ENCODE peak calls at places on chromosomes 13 and 19, in ten cellular contexts. D, U, G, A, W, I, Z, N, E and P are unnamed samples.

GRCh38 chr19:3243851-3244700 is 19.6 kb downstream of the CELF5 start:
- DNase-seq in D (no peak), Z (no peak), A (no peak), W (peak; percentile 22), E (no peak), N (peak; percentile 18), U (no peak), G (peak; percentile 23), I (peak; percentile 56), P (peak; percentile 75)

GRCh38 chr19:15378529-15379082 is 981 bp downstream of the AKAP8 start:
- DNase-seq in Z (no peak), G (no peak), W (peak; percentile 39), N (peak; percentile 34), E (peak; percentile 45), A (no peak), U (peak; percentile 60), I (peak; percentile 52), D (no peak), P (peak; percentile 22)

GRCh38 chr19:4034048-4035017 is 26.8 kb downstream of the PIAS4 start:
- DNase-seq in W (no peak), A (no peak), E (no peak), G (no peak), U (no peak), Z (no peak), I (no peak), D (no peak), N (no peak), P (no peak)

GRCh38 chr19:18450021-18450933 is 12.3 kb upstream of the ISYNA1 start:
- DNase-seq in N (no peak), D (no peak), U (no peak), W (no peak), I (no peak), E (no peak), Z (no peak), G (no peak), A (no peak), P (no peak)

GRCh38 chr13:44249439-44249838 is 124.2 kb upstream of the SERP2 start:
- DNase-seq in I (peak; percentile 90), G (peak; percentile 47), N (no peak), A (peak; percentile 43), U (peak; percentile 49), Z (no peak), E (peak; percentile 71), D (no peak), W (no peak), P (no peak)

GRCh38 chr13:62019858-62020257 is 604.2 kb upstream of the PCDH20 start:
- DNase-seq in Z (no peak), W (no peak), A (no peak), G (no peak), E (no peak), I (no peak), U (no peak), N (no peak), D (no peak), P (no peak)

GRCh38 chr13:94705081-94705751 is 7.1 kb downstream of the SOX21 start:
- DNase-seq in A (no peak), I (no peak), U (no peak), G (no peak), Z (no peak), W (no peak), N (no peak), D (no peak), E (no peak), P (no peak)

GRCh38 chr19:5131866-5132561 is 163.1 kb downstream of the KDM4B start:
- DNase-seq in D (no peak), I (no peak), Z (no peak), W (no peak), A (no peak), G (no peak), E (no peak), N (no peak), U (no peak), P (no peak)

GRCh38 chr13:109400192-109400591 is 386.2 kb downstream of the IRS2 start:
- DNase-seq in I (no peak), A (no peak), W (no peak), G (no peak), D (no peak), E (peak; percentile 22), Z (no peak), U (no peak), N (no peak), P (peak; percentile 12)

GRCh38 chr13:110645750-110646149 is 30.4 kb downstream of the NAXD start:
- DNase-seq in G (no peak), N (no peak), D (no peak), I (no peak), A (no peak), E (no peak), Z (no peak), U (no peak), W (no peak), P (no peak)

GRCh38 chr13:110643324-110643723 is 28.0 kb downstream of the NAXD start:
- DNase-seq in I (no peak), G (no peak), D (no peak), E (no peak), Z (no peak), U (no peak), A (no peak), N (no peak), W (no peak), P (no peak)

GRCh38 chr13:110646442-110647364 is 31.4 kb downstream of the NAXD start:
- DNase-seq in Z (no peak), E (no peak), G (no peak), N (no peak), W (no peak), A (no peak), U (no peak), I (no peak), D (no peak), P (no peak)

GRCh38 chr13:110643768-110644421 is 28.6 kb downstream of the NAXD start:
- DNase-seq in N (no peak), D (no peak), I (no peak), E (no peak), G (no peak), Z (no peak), W (no peak), U (no peak), A (no peak), P (no peak)

DNA sequence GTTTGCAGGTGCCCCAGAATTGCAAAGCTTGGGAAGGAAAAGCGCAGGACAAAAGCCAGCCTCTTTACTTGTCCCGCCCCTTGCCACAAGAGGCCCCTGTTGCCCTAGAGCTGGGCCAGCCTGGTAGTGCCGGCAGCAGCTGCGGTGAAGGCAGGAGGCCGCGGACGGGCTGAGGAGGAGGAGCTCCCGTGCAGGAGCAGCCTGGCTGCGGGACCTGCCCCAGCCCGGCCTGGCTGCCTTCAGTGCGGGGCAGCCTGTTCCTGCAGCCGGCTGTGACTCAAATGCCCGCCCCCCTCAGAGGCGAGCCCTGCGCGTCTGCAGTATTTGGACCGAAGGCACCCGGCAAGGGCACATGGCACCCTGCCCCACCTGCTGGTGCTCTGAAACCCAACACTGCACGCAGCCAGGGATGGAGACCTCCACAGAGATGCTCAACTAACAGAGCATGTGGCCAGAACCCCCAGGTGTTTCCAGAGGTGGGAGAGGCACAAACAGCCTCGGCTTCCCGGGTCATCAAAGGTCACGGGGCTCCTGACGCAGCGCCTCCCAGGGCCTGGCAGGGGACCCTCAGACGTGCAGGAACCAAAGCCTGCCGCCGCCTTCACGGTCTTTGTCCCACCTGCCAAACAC is 29.7 kb downstream of the NAXD start:
- DNase-seq in E (peak; percentile 65), Z (no peak), D (no peak), G (peak; percentile 37), I (peak; percentile 64), U (peak; percentile 76), A (peak; percentile 76), N (no peak), W (no peak), P (peak; percentile 49)
- TF ChIP-seq CTCF in E (peak; percentile 45), Z (no peak), D (peak; percentile 45), G (peak; percentile 55), I (peak; percentile 40), U (peak; percentile 51), A (no peak), N (peak; percentile 11), W (no peak), P (peak; percentile 52)

GRCh38 chr13:72185756-72186155 is 318.8 kb upstream of the DACH1 start:
- DNase-seq in Z (no peak), G (no peak), N (no peak), E (no peak), W (no peak), I (no peak), D (no peak), A (no peak), U (no peak), P (no peak)
- TF ChIP-seq CTCF in Z (no peak), G (no peak), N (no peak), E (no peak), W (no peak), I (no peak), D (no peak), A (no peak), U (no peak), P (no peak)

GRCh38 chr13:25252229-25252628 is 35.1 kb downstream of the MTMR6 start:
- DNase-seq in N (no peak), U (no peak), E (no peak), D (no peak), G (no peak), W (no peak), Z (no peak), A (no peak), I (no peak), P (no peak)

GRCh38 chr13:25252770-25253169 is 34.5 kb downstream of the MTMR6 start:
- DNase-seq in I (no peak), A (no peak), G (no peak), N (no peak), U (no peak), W (no peak), Z (no peak), E (no peak), D (no peak), P (no peak)

GRCh38 chr13:25247345-25247744 is 39.9 kb downstream of the MTMR6 start:
- DNase-seq in I (no peak), D (peak; percentile 13), A (no peak), E (no peak), W (no peak), Z (no peak), N (no peak), G (no peak), U (no peak), P (no peak)

GRCh38 chr13:25248071-25248470 is 39.2 kb downstream of the MTMR6 start:
- DNase-seq in D (no peak), Z (no peak), W (no peak), A (no peak), N (no peak), U (no peak), I (no peak), G (no peak), E (no peak), P (no peak)

GRCh38 chr13:25249001-25249543 is 38.2 kb downstream of the MTMR6 start:
- DNase-seq in I (peak; percentile 41), N (no peak), Z (no peak), A (no peak), E (no peak), W (no peak), G (no peak), D (no peak), U (no peak), P (no peak)
- TF ChIP-seq CTCF in I (peak; percentile 58), N (no peak), Z (no peak), A (no peak), E (no peak), W (no peak), G (peak; percentile 60), D (peak; percentile 55), U (no peak), P (peak; percentile 63)

DNA sequence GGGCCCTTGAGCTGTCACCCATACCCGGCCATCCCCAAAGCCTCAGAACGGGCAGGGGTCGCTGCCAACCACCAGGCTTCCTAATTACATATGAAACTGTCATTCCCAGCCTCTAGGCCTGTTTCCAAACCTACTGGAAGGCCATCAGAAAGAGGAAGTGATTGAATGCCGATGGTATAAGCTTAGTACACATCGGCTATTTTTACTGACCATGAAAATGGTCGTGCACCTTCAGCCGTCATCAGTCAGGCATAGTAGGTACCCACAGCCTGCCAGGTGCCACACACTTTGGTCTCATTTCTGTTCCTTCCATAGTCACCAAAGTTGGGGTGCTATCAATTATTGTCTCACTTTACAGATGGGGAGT is 10.2 kb downstream of the KRI1 start:
- DNase-seq in E (no peak), Z (no peak), D (no peak), W (no peak), G (no peak), I (no peak), N (no peak), A (no peak), U (no peak), P (no peak)
- TF ChIP-seq CTCF in E (no peak), Z (no peak), D (no peak), W (no peak), G (no peak), I (no peak), N (no peak), A (no peak), U (no peak), P (no peak)